ENCODE peak calls at places on chromosomes 11 and 22, in nine cellular contexts. C is progenitor cell of endocrine pancreas, M is MCF 10A, Q is AG09319, X is WTC11, A is GM23338, H is GM12865, R is NB4, N is adrenal gland. L is an unnamed sample.

GRCh38 chr11:117381988-117382387 is 54.3 kb downstream of the CEP164 start:
- DNase-seq in C (no peak), M (no peak), Q (no peak), X (no peak), A (no peak), H (no peak), R (peak), N (no peak), L (no peak)

GRCh38 chr11:7246179-7246578 is 5.5 kb upstream of the SYT9 start:
- DNase-seq in C (no peak), M (no peak), Q (no peak), X (no peak), A (no peak), H (no peak), R (no peak), N (no peak), L (no peak)

GRCh38 chr11:96273507-96273906 is 69.5 kb downstream of the MAML2 start:
- DNase-seq in C (no peak), M (no peak), Q (no peak), X (no peak), A (no peak), H (no peak), R (no peak), N (no peak), L (no peak)

GRCh38 chr11:71302911-71303310 is 50.5 kb upstream of the SHANK2 start:
- DNase-seq in C (no peak), M (no peak), Q (no peak), X (no peak), A (peak), H (no peak), R (no peak), N (no peak), L (no peak)

GRCh38 chr11:416757-417621 is 2.2 kb upstream of the SIGIRR start:
- DNase-seq in C (peak), M (peak), Q (no peak), X (peak), A (peak), H (peak), R (peak), N (no peak), L (peak)

GRCh38 chr11:34065505-34066203 is 14.1 kb downstream of the CAPRIN1 start:
- DNase-seq in C (no peak), M (no peak), Q (no peak), X (peak), A (peak), H (no peak), R (no peak), N (no peak), L (no peak)

GRCh38 chr11:60485987-60486386 is 6.6 kb upstream of the MS4A12 start:
- DNase-seq in C (no peak), M (peak), Q (no peak), X (peak), A (peak), H (peak), R (peak), N (peak), L (no peak)

GRCh38 chr11:83682645-83682973 is 396.4 kb upstream of the CCDC90B start:
- DNase-seq in C (no peak), M (no peak), Q (no peak), X (no peak), A (no peak), H (peak), R (no peak), N (no peak), L (no peak)

GRCh38 chr11:72005347-72006260 is 6.9 kb downstream of the IL18BP start:
- DNase-seq in C (no peak), M (no peak), Q (no peak), X (no peak), A (no peak), H (no peak), R (no peak), N (peak), L (no peak)

GRCh38 chr22:45319319-45319675 is 9.6 kb downstream of the FAM118A start:
- DNase-seq in C (no peak), M (no peak), Q (no peak), X (no peak), A (peak), H (no peak), R (no peak), N (no peak), L (no peak)

GRCh38 chr11:104918113-104918824 is 20.0 kb upstream of the CASP12 start:
- DNase-seq in C (no peak), M (peak), Q (peak), X (no peak), A (no peak), H (no peak), R (peak), N (no peak), L (no peak)

GRCh38 chr11:128828350-128828749 is 38.7 kb downstream of the KCNJ1 start:
- DNase-seq in C (no peak), M (no peak), Q (no peak), X (no peak), A (no peak), H (no peak), R (no peak), N (no peak), L (no peak)

GRCh38 chr22:40436460-40437431 is 66.4 kb downstream of the SGSM3 start:
- DNase-seq in C (no peak), M (peak), Q (peak), X (no peak), A (peak), H (peak), R (peak), N (peak), L (peak)

GRCh38 chr22:44698531-44699421 is 3.2 kb upstream of the PRR5 start:
- DNase-seq in C (no peak), M (no peak), Q (peak), X (no peak), A (peak), H (no peak), R (no peak), N (no peak), L (no peak)

GRCh38 chr22:39558254-39558727 is 12.3 kb upstream of the CACNA1I start:
- DNase-seq in C (no peak), M (no peak), Q (no peak), X (no peak), A (peak), H (no peak), R (no peak), N (peak), L (no peak)

GRCh38 chr11:16811136-16812020 is 72.9 kb downstream of the C11orf58 start:
- DNase-seq in C (no peak), M (no peak), Q (no peak), X (no peak), A (no peak), H (no peak), R (no peak), N (no peak), L (no peak)

GRCh38 chr11:75242722-75243600 is 2.4 kb downstream of the TPBGL start:
- DNase-seq in C (no peak), M (no peak), Q (no peak), X (peak), A (no peak), H (no peak), R (no peak), N (no peak), L (no peak)

GRCh38 chr11:103070142-103070541 is 21.8 kb downstream of the DCUN1D5 start:
- DNase-seq in C (no peak), M (no peak), Q (no peak), X (no peak), A (no peak), H (no peak), R (no peak), N (no peak), L (no peak)

GRCh38 chr11:70331901-70332300 is 61.4 kb downstream of the PPFIA1 start:
- DNase-seq in C (no peak), M (no peak), Q (no peak), X (no peak), A (no peak), H (no peak), R (no peak), N (no peak), L (no peak)

GRCh38 chr11:105862736-105863367 is 159.2 kb downstream of the MSANTD4 start:
- DNase-seq in C (no peak), M (peak), Q (peak), X (no peak), A (peak), H (peak), R (peak), N (no peak), L (peak)

GRCh38 chr11:76830639-76831312 is 29.9 kb upstream of the ACER3 start:
- DNase-seq in C (no peak), M (peak), Q (peak), X (no peak), A (no peak), H (no peak), R (no peak), N (peak), L (no peak)

GRCh38 chr22:43745783-43746356 is 66.2 kb downstream of the EFCAB6 start:
- DNase-seq in C (no peak), M (no peak), Q (no peak), X (no peak), A (no peak), H (no peak), R (no peak), N (no peak), L (no peak)

GRCh38 chr11:69295995-69296889 is 2.3 kb downstream of the MYEOV start:
- DNase-seq in C (no peak), M (peak), Q (peak), X (no peak), A (no peak), H (no peak), R (peak), N (peak), L (peak)

GRCh38 chr22:42869888-42870480 is 12.9 kb upstream of the ARFGAP3 start:
- DNase-seq in C (no peak), M (no peak), Q (no peak), X (no peak), A (no peak), H (no peak), R (no peak), N (no peak), L (no peak)

GRCh38 chr22:39546889-39547586 is 14.5 kb upstream of the RPS19BP1 start:
- DNase-seq in C (no peak), M (peak), Q (no peak), X (no peak), A (no peak), H (no peak), R (no peak), N (no peak), L (no peak)

GRCh38 chr11:70567680-70568503 is 169.6 kb downstream of the CTTN start:
- DNase-seq in C (no peak), M (peak), Q (no peak), X (no peak), A (peak), H (no peak), R (peak), N (peak), L (peak)

GRCh38 chr11:86255896-86256295 is 11.3 kb downstream of the EED start:
- DNase-seq in C (no peak), M (no peak), Q (no peak), X (no peak), A (no peak), H (peak), R (no peak), N (no peak), L (no peak)

GRCh38 chr22:43893266-43893665 is 1.5 kb upstream of the PNPLA5 start:
- DNase-seq in C (no peak), M (no peak), Q (no peak), X (no peak), A (no peak), H (no peak), R (no peak), N (no peak), L (no peak)

GRCh38 chr22:45502215-45503070 is at the start of gene FBLN1:
- DNase-seq in C (peak), M (peak), Q (no peak), X (peak), A (peak), H (no peak), R (peak), N (no peak), L (no peak)

GRCh38 chr11:121929581-121929980 is 186.4 kb downstream of the BLID start:
- DNase-seq in C (no peak), M (no peak), Q (no peak), X (peak), A (peak), H (no peak), R (no peak), N (peak), L (no peak)

GRCh38 chr11:102453286-102453797 is 777 bp upstream of the TMEM123 start:
- DNase-seq in C (no peak), M (peak), Q (no peak), X (peak), A (peak), H (no peak), R (no peak), N (no peak), L (no peak)

GRCh38 chr22:45932066-45932465 is 44.9 kb downstream of the WNT7B start:
- DNase-seq in C (no peak), M (no peak), Q (no peak), X (no peak), A (no peak), H (no peak), R (peak), N (no peak), L (no peak)

GRCh38 chr11:117490911-117491310 is 163.3 kb downstream of the CEP164 start:
- DNase-seq in C (no peak), M (no peak), Q (no peak), X (no peak), A (no peak), H (no peak), R (no peak), N (no peak), L (no peak)

GRCh38 chr11:130598433-130598832 is 150.0 kb downstream of the ADAMTS15 start:
- DNase-seq in C (no peak), M (no peak), Q (no peak), X (no peak), A (no peak), H (no peak), R (no peak), N (no peak), L (no peak)

GRCh38 chr11:46489668-46490560 is 98.3 kb upstream of the CHRM4 start:
- DNase-seq in C (no peak), M (peak), Q (no peak), X (peak), A (peak), H (peak), R (peak), N (no peak), L (peak)

GRCh38 chr11:125328181-125328580 is 163.6 kb downstream of the PKNOX2 start:
- DNase-seq in C (no peak), M (no peak), Q (no peak), X (no peak), A (no peak), H (no peak), R (no peak), N (no peak), L (no peak)
- TF ChIP-seq CTCF in C (no peak), M (no peak), Q (no peak), X (no peak), A (no peak), H (no peak), R (no peak), N (no peak), L (no peak)

DNA sequence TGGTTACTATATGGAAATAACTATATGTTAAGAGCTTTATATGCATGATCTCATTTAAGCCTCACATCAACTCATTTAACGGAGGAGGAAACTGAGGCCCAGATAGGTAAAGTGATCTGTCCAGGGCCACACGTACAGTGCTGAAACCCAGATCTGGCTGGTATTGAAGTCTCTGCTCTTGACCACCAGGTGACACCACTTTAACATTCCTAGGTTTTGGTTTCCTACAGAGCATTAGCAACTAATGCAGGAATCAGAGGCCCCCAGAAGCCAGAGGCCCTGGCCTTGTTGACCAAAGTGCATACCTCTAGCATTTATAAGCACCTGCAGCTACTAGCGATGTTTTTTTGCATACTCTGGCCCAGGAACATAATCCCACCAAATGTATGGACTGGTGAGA is 12.9 kb upstream of the LIMK2 start:
- DNase-seq in C (no peak), M (no peak), Q (no peak), X (no peak), A (peak), H (no peak), R (no peak), N (no peak), L (no peak)
- TF ChIP-seq CTCF in C (no peak), M (no peak), Q (no peak), X (no peak), A (peak), H (no peak), R (no peak), N (no peak), L (no peak)

DNA sequence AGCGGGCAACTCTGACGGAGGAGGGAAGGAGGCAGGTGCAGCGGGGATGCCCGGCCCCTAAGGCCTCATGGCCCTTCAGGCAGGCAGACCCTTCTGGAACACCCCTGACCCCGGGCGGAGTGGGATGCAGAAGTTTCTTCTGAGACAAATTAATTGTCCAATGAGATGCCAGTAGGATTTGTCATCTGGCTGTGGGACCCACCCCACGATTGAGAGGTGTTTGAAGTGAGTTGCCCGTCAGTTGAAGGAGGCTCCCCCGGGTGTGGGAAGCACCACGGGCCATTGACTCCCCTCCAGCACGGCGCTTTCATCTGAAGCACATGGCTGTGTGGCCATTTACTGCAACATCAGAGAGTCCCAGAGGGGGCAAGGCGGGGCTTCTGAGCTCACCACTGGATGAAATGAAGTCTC is 527.8 kb downstream of the BRD1 start:
- DNase-seq in C (peak), M (no peak), Q (no peak), X (no peak), A (no peak), H (no peak), R (no peak), N (no peak), L (no peak)
- TF ChIP-seq CTCF in C (no peak), M (no peak), Q (no peak), X (no peak), A (no peak), H (no peak), R (no peak), N (no peak), L (no peak)

GRCh38 chr11:66720899-66721470 is 8.0 kb downstream of the SPTBN2 start:
- DNase-seq in C (no peak), M (no peak), Q (no peak), X (no peak), A (no peak), H (no peak), R (no peak), N (peak), L (no peak)

GRCh38 chr11:66719111-66719872 is 9.7 kb downstream of the SPTBN2 start:
- DNase-seq in C (no peak), M (no peak), Q (no peak), X (no peak), A (no peak), H (no peak), R (no peak), N (no peak), L (no peak)

GRCh38 chr11:66720223-66720898 is 8.7 kb downstream of the SPTBN2 start:
- DNase-seq in C (peak), M (peak), Q (no peak), X (peak), A (peak), H (peak), R (peak), N (peak), L (peak)

GRCh38 chr11:66717925-66718319 is 11.1 kb downstream of the SPTBN2 start:
- DNase-seq in C (no peak), M (no peak), Q (no peak), X (no peak), A (no peak), H (no peak), R (no peak), N (no peak), L (no peak)

DNA sequence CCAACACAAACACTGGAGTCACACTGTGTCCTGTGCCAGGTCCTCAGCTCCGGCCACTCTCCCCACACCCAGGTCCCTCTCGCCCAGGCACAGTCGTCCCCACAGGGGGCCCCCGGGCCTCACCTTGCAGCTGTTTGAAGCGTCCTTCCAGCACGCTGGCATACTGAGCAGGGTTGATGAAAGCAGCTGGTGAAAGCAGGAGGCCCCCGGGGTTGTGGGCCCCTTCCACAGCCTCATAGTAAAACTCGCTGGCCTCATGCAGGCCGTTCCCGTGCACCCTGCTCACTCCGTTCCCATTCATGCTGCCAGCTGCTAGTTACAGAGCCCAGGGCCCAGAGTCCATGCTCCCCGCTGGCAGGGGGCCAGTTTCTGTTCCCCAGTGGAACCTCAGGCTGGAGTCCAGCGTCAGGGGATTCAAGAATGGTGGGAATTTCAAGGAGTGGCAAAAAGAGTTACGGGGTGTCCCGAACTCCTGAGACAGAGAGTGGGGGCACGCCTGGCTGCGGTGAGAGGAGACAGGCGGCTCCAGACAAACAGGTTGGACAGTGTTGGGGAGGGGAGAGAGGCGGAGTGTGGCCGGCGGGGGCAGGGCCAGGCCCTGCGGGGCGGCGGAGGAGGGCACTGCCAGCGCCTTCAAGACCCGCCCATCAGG is 10.6 kb downstream of the SPTBN2 start:
- DNase-seq in C (no peak), M (no peak), Q (no peak), X (peak), A (peak), H (no peak), R (no peak), N (no peak), L (no peak)
- TF ChIP-seq CTCF in C (no peak), M (no peak), Q (no peak), X (no peak), A (peak), H (no peak), R (no peak), N (no peak), L (no peak)

GRCh38 chr11:1827931-1828330 is 6.9 kb upstream of the SYT8 start:
- DNase-seq in C (no peak), M (no peak), Q (no peak), X (no peak), A (no peak), H (no peak), R (no peak), N (no peak), L (no peak)

GRCh38 chr11:1825785-1826451 is 8.9 kb upstream of the SYT8 start:
- DNase-seq in C (no peak), M (no peak), Q (no peak), X (no peak), A (no peak), H (no peak), R (peak), N (no peak), L (no peak)

GRCh38 chr11:1825039-1825740 is 9.6 kb upstream of the SYT8 start:
- DNase-seq in C (peak), M (peak), Q (no peak), X (peak), A (peak), H (peak), R (peak), N (peak), L (no peak)

GRCh38 chr11:1827095-1827797 is 7.5 kb upstream of the SYT8 start:
- DNase-seq in C (no peak), M (peak), Q (no peak), X (no peak), A (no peak), H (no peak), R (no peak), N (peak), L (no peak)

DNA sequence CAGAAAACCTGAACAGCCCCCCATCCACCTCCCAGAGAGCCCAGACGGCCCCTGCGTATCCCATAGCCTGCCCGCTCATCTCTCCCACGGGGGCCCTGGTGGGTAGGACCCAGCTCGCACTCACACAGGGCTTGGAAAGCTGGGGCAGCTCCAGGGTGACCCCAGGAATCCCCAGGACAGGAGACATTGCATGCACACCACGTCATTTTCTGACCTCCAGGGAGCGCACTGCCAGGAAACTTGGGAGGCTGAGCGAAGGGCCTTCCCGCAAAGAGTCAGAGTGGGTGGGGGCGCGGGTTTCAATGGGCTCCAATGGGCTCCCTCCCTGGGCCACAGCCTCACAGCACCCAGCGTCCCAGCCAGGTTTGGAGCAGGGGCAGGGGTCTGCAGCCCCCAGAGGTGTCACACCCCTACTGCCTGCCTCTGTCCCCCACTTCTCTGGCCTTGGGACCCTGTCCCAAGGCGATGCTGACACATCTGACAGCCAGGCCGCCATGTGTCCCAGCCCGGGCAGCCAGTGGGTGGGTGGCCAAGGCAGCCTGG is 8.2 kb upstream of the SYT8 start:
- DNase-seq in C (no peak), M (peak), Q (no peak), X (peak), A (peak), H (no peak), R (peak), N (peak), L (no peak)
- TF ChIP-seq CTCF in C (no peak), M (peak), Q (no peak), X (no peak), A (peak), H (no peak), R (peak), N (no peak), L (peak)